ENCODE peak calls at places on chromosomes 1 and 21, in five cellular contexts. J, W, Y, S and R are unnamed samples.

GRCh38 chr1:109628540-109629321 is 9.1 kb downstream of the AMPD2 start:
- DNase-seq in J (no peak), W (no peak), Y (no peak), S (no peak), R (no peak)

GRCh38 chr1:182061597-182061996 is at the start of gene ZNF648:
- DNase-seq in J (no peak), W (no peak), Y (no peak), S (no peak), R (no peak)

GRCh38 chr1:27773732-27774445 is 870 bp downstream of the STX12 start:
- DNase-seq in J (no peak), W (no peak), Y (no peak), S (peak), R (no peak)

GRCh38 chr1:37650173-37650572 is 15.5 kb upstream of the RSPO1 start:
- DNase-seq in J (no peak), W (no peak), Y (no peak), S (no peak), R (no peak)

GRCh38 chr1:248852548-248852947 is 6.3 kb downstream of the ZNF692 start:
- DNase-seq in J (no peak), W (no peak), Y (no peak), S (no peak), R (peak)

GRCh38 chr1:214244252-214244651 is 36.7 kb upstream of the SMYD2 start:
- DNase-seq in J (no peak), W (no peak), Y (no peak), S (no peak), R (no peak)

GRCh38 chr1:23343246-23344110 is 606 bp downstream of the HNRNPR start:
- DNase-seq in J (no peak), W (peak), Y (peak), S (peak), R (peak)

GRCh38 chr21:33380483-33380998 is 22.7 kb upstream of the IFNGR2 start:
- DNase-seq in J (peak), W (peak), Y (no peak), S (peak), R (peak)

GRCh38 chr1:100959502-100960060 is 63.7 kb downstream of the SLC30A7 start:
- DNase-seq in J (no peak), W (no peak), Y (no peak), S (no peak), R (no peak)

GRCh38 chr1:12438349-12438924 is 179.6 kb downstream of the DHRS3 start:
- DNase-seq in J (peak), W (no peak), Y (no peak), S (no peak), R (no peak)

GRCh38 chr1:93416183-93416582 is 31.7 kb upstream of the FNBP1L start:
- DNase-seq in J (no peak), W (no peak), Y (no peak), S (no peak), R (no peak)

GRCh38 chr1:222167111-222167510 is 380.8 kb downstream of the HHIPL2 start:
- DNase-seq in J (peak), W (no peak), Y (peak), S (peak), R (no peak)

GRCh38 chr1:5509664-5510452 is 482.4 kb downstream of the NPHP4 start:
- DNase-seq in J (peak), W (no peak), Y (peak), S (peak), R (no peak)

GRCh38 chr1:220544901-220545303 is 17.0 kb downstream of the MARK1 start:
- DNase-seq in J (no peak), W (no peak), Y (no peak), S (peak), R (no peak)

GRCh38 chr1:72986591-72987290 is 704.4 kb upstream of the NEGR1 start:
- DNase-seq in J (no peak), W (no peak), Y (no peak), S (no peak), R (no peak)

GRCh38 chr21:42236693-42237092 is 17.8 kb downstream of the ABCG1 start:
- DNase-seq in J (no peak), W (no peak), Y (no peak), S (no peak), R (no peak)

GRCh38 chr1:41102653-41103052 is 81.1 kb upstream of the SLFNL1 start:
- DNase-seq in J (no peak), W (no peak), Y (no peak), S (no peak), R (no peak)

GRCh38 chr1:29240400-29240837 is 4.1 kb downstream of the PTPRU start:
- DNase-seq in J (no peak), W (no peak), Y (peak), S (peak), R (no peak)
- TF ChIP-seq CTCF in J (no peak), W (no peak), Y (no peak), S (peak), R (peak)

GRCh38 chr1:166479052-166479631 is 312.3 kb upstream of the FAM78B start:
- DNase-seq in J (peak), W (no peak), Y (peak), S (peak), R (no peak)
- TF ChIP-seq CTCF in J (peak), W (peak), Y (peak), S (peak), R (peak)

DNA sequence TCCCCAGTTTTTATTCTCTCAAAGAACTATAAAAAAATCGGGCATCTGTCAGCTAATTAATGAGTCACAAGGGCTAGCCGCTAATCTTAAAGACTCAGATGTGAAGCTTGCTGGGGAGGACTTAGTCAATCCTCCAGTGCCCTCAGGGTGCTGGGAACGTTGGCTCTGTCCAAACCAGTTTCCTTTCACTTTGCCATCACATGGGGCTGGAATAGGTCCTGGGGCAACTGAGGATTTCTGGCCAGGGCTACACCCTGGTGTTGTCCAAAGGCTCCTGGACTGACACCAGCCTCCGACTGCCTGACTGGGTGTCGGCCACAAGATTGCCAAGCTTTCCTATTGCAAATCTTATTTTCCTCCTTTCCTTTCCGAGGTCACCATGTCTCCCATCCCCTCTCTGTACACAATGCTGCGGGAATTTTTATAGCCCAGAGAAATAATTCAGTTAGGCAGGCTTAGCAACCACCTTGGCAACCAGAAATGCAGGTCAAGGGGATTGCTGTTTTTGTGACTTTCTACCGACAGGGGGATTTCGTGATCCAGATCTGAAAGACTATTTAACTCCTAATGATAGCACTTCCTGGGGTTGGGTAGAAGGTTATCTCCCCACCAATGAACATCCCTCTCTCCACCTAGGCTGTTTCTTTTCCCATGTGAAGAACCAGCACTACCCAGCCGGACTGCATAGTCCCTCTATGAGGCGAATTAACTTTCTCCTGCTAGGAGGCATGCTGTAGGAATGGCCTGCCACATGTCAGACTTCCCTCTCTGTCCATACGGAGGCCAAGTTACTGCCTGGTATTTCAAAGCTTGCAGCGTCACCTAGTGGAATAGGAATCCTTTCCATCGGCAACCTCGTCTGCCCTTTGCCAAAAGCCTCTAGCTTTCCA is 29.9 kb upstream of the CTBS start:
- DNase-seq in J (no peak), W (peak), Y (no peak), S (peak), R (peak)
- TF ChIP-seq CTCF in J (no peak), W (peak), Y (no peak), S (peak), R (peak)

DNA sequence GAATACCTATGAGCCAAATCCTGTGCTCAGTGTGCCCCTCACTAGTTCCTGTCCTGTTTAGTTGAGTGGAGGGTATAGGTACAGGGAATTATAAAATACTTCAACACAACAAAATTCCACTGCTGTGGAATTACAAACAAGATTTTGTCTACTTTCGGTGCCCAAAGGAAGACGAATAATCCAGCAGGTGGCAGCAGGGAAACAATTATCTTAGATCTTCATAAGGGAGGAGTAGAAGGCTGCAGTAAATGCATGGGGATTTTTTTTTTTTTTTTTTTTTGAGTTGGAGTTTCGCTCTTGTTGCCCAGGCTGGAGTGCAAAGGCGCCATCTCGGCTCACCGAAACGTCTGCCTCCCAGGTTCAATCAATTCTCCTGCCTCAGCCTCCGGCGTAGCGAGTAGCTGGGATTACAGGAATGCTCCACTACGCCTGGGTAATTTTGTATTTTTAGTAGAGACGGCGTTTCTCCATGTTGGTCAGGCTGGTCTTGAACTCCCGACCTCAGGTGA is 2.0 kb upstream of the PIP5K1A start:
- DNase-seq in J (peak), W (no peak), Y (peak), S (peak), R (no peak)
- TF ChIP-seq CTCF in J (peak), W (no peak), Y (peak), S (peak), R (peak)

GRCh38 chr1:190320952-190321351 is 156.7 kb downstream of the BRINP3 start:
- DNase-seq in J (no peak), W (no peak), Y (no peak), S (peak), R (no peak)
- TF ChIP-seq CTCF in J (no peak), W (no peak), Y (peak), S (peak), R (peak)

DNA sequence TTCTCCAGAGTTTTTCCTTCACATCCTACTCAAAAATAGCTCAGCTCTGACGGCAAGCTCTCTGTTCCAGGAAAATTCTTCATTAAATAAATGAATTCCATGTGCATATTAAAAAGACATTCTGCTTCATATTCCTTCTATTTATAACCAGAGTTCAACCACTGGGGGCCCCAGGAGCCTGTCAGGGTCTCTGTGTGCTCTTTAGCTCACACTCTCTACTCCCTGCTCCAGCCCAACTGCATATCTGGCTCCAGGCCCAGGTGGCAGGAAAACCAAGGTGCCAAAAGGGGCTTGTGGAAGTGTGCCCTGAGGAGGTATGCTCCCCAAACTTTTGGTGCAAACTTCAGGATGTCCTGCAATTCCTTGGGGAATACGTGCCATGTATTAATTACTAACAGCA is 258.5 kb downstream of the PLPP3 start:
- DNase-seq in J (no peak), W (no peak), Y (no peak), S (no peak), R (no peak)
- TF ChIP-seq CTCF in J (no peak), W (no peak), Y (no peak), S (no peak), R (no peak)

GRCh38 chr1:19063122-19063521 is 106.6 kb upstream of the IFFO2 start:
- DNase-seq in J (no peak), W (no peak), Y (no peak), S (no peak), R (no peak)
- TF ChIP-seq CTCF in J (no peak), W (no peak), Y (no peak), S (no peak), R (no peak)

DNA sequence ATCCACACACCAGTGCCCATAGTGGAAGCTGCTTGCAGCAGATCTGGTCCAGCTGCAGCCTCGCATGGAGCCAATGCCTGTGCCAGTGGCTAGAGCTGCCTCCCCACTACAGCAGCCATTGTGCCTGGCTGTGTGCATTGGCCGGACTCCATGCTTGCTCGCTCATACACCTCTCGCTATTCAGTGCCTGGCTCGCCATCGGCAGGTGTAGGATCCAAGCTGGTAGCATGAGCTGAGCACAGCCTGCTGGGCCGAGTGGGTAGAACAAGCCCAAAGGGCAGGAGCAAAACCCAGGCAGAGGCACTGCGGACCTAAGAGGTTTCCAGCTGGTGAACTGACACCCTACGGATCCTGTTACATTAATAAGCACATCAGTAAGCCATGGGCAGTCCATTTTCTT is 1184.1 kb downstream of the AMY1C start:
- DNase-seq in J (no peak), W (no peak), Y (no peak), S (no peak), R (no peak)
- TF ChIP-seq CTCF in J (no peak), W (no peak), Y (no peak), S (no peak), R (no peak)

GRCh38 chr1:63557365-63557987 is 34.2 kb downstream of the EFCAB7 start:
- DNase-seq in J (peak), W (no peak), Y (peak), S (peak), R (no peak)
- TF ChIP-seq CTCF in J (peak), W (no peak), Y (peak), S (peak), R (peak)